ENCODE peak calls at places on chromosome 10, in ten cellular contexts. Q, A, H, P, M, T, Z, D, Y and O are unnamed samples.
A peak's percentile ranks its signal among the peaks of the same experiment; 100 is the strongest.

GRCh38 chr10:100652406-100653130 is 92.8 kb upstream of the PAX2 start:
- DNase-seq in D (no peak), Y (no peak), T (no peak), Q (no peak), P (no peak), M (no peak), H (no peak), Z (no peak), A (no peak), O (peak; percentile 61)

GRCh38 chr10:24643679-24644209 is 79.9 kb downstream of the ARHGAP21 start:
- DNase-seq in D (no peak), T (no peak), Q (no peak), H (no peak), Z (no peak), M (no peak), A (no peak), P (no peak), Y (no peak), O (no peak)

GRCh38 chr10:123965973-123966895 is 74.6 kb upstream of the CPXM2 start:
- DNase-seq in Y (no peak), A (peak; percentile 51), M (peak; percentile 38), T (no peak), Z (no peak), D (no peak), P (no peak), Q (no peak), H (no peak), O (no peak)

GRCh38 chr10:99002392-99002791 is 233.3 kb downstream of the HPSE2 start:
- DNase-seq in Z (no peak), D (no peak), M (no peak), T (no peak), P (no peak), H (no peak), A (no peak), Y (no peak), Q (no peak), O (no peak)

GRCh38 chr10:14686356-14686755 is 88.3 kb downstream of the FAM107B start:
- DNase-seq in T (no peak), M (no peak), Z (no peak), P (no peak), A (no peak), H (no peak), Y (no peak), Q (no peak), D (no peak), O (no peak)

GRCh38 chr10:133141144-133141962 is 18.7 kb upstream of the KNDC1 start:
- DNase-seq in Q (peak; percentile 42), A (no peak), D (no peak), M (peak; percentile 43), H (no peak), Z (no peak), Y (no peak), P (no peak), T (no peak), O (no peak)

GRCh38 chr10:34689053-34689452 is 126.0 kb downstream of the PARD3 start:
- DNase-seq in H (no peak), T (no peak), Y (no peak), M (no peak), D (no peak), P (no peak), A (peak; percentile 82), Z (no peak), Q (no peak), O (no peak)

GRCh38 chr10:83592337-83592935 is 546.9 kb upstream of the GHITM start:
- DNase-seq in A (no peak), D (no peak), T (no peak), H (no peak), Y (no peak), Q (no peak), P (no peak), Z (no peak), M (no peak), O (no peak)

GRCh38 chr10:6473901-6474370 is 106.1 kb downstream of the PRKCQ start:
- DNase-seq in H (peak; percentile 65), A (peak; percentile 5), P (no peak), M (no peak), Y (no peak), D (no peak), Z (no peak), Q (no peak), T (no peak), O (no peak)

GRCh38 chr10:114250246-114250645 is 11.2 kb downstream of the VWA2 start:
- DNase-seq in Q (no peak), H (no peak), Y (no peak), D (no peak), P (no peak), M (no peak), Z (no peak), A (no peak), T (no peak), O (no peak)

GRCh38 chr10:88728107-88728763 is 22.2 kb downstream of the LIPK start:
- DNase-seq in Y (no peak), M (peak; percentile 99), Z (peak; percentile 99), D (no peak), H (no peak), P (no peak), Q (peak; percentile 46), T (no peak), A (no peak), O (no peak)

GRCh38 chr10:80168111-80168511 is 35.6 kb downstream of the PLAC9 start:
- DNase-seq in D (no peak), M (no peak), P (no peak), H (no peak), T (no peak), Q (no peak), Z (no peak), Y (no peak), A (no peak), O (no peak)

GRCh38 chr10:8325417-8325980 is 271.0 kb downstream of the GATA3 start:
- DNase-seq in T (no peak), Q (no peak), H (no peak), P (no peak), Y (no peak), Z (no peak), M (no peak), D (no peak), A (no peak), O (no peak)

GRCh38 chr10:131946880-131947279 is 34.8 kb downstream of the BNIP3 start:
- DNase-seq in D (no peak), Y (no peak), M (no peak), A (no peak), T (peak; percentile 18), Z (no peak), H (no peak), P (no peak), Q (peak; percentile 23), O (no peak)

GRCh38 chr10:11616021-11616420 is 4.6 kb upstream of the USP6NL start:
- DNase-seq in Z (no peak), P (no peak), M (no peak), D (no peak), H (no peak), Q (no peak), T (no peak), Y (no peak), A (no peak), O (no peak)

GRCh38 chr10:100760726-100761125 is 15.3 kb downstream of the PAX2 start:
- DNase-seq in M (no peak), T (no peak), H (no peak), Y (no peak), A (no peak), Q (no peak), P (no peak), Z (no peak), D (no peak), O (no peak)

GRCh38 chr10:80463868-80464267 is 9.8 kb downstream of the TSPAN14 start:
- DNase-seq in M (no peak), Q (no peak), T (no peak), A (no peak), Y (no peak), D (no peak), Z (no peak), P (no peak), H (no peak), O (no peak)

GRCh38 chr10:110475722-110476515 is 21.8 kb upstream of the DUSP5 start:
- DNase-seq in P (no peak), H (no peak), Y (no peak), T (no peak), A (no peak), Z (no peak), M (no peak), D (no peak), Q (no peak), O (no peak)

GRCh38 chr10:131577786-131578471 is 266.4 kb upstream of the TCERG1L start:
- DNase-seq in P (no peak), T (peak; percentile 21), Z (no peak), A (no peak), D (no peak), Y (no peak), Q (peak; percentile 33), M (no peak), H (no peak), O (no peak)

GRCh38 chr10:17214991-17215781 is 12.9 kb upstream of the VIM start:
- DNase-seq in H (no peak), Y (no peak), T (no peak), P (no peak), Q (no peak), A (peak; percentile 98), Z (no peak), D (no peak), M (no peak), O (no peak)

GRCh38 chr10:13949844-13950542 is 363.2 kb downstream of the PRPF18 start:
- DNase-seq in Z (no peak), P (no peak), A (peak; percentile 78), D (no peak), Q (no peak), M (no peak), T (no peak), Y (no peak), H (no peak), O (no peak)

GRCh38 chr10:46273506-46274477 is 13.0 kb upstream of the ANTXRL start:
- DNase-seq in P (no peak), H (no peak), T (peak; percentile 11), A (no peak), Q (peak; percentile 41), M (peak; percentile 59), D (no peak), Y (no peak), Z (peak; percentile 27), O (no peak)

GRCh38 chr10:60163786-60164185 is 225.9 kb downstream of the ANK3 start:
- DNase-seq in Y (no peak), Z (no peak), A (no peak), Q (no peak), M (no peak), H (no peak), D (no peak), P (no peak), T (no peak), O (no peak)

GRCh38 chr10:24884793-24885192 is 67.6 kb downstream of the PRTFDC1 start:
- DNase-seq in T (no peak), Z (peak; percentile 24), M (no peak), Y (no peak), D (no peak), Q (no peak), A (no peak), H (no peak), P (no peak), O (no peak)

GRCh38 chr10:22552888-22553378 is 161.4 kb downstream of the PIP4K2A start:
- DNase-seq in P (no peak), D (no peak), M (no peak), T (no peak), H (no peak), A (peak; percentile 21), Y (peak; percentile 30), Q (no peak), Z (no peak), O (no peak)

GRCh38 chr10:70370766-70371165 is 11.7 kb downstream of the LRRC20 start:
- DNase-seq in H (no peak), D (no peak), Z (no peak), Q (no peak), Y (no peak), P (no peak), M (no peak), T (no peak), A (no peak), O (no peak)

GRCh38 chr10:86345296-86346168 is 21.1 kb downstream of the GRID1 start:
- DNase-seq in H (no peak), Y (no peak), Z (peak; percentile 4), P (no peak), M (no peak), Q (peak; percentile 18), T (no peak), D (peak; percentile 4), A (no peak), O (no peak)

GRCh38 chr10:108362956-108363355 is 1198.5 kb upstream of the SORCS1 start:
- DNase-seq in A (no peak), H (no peak), Y (no peak), Z (no peak), M (no peak), D (no peak), T (no peak), P (no peak), Q (no peak), O (peak; percentile 73)